ENCODE peak calls at places on chromosomes 11 and 22, in six cellular contexts. B is endothelial cell; R is stimulated activated CD4-positive, alpha-beta T cell treated with anti-CD3 and anti-CD28 coated beads, TNF-alpha, amount 100 ng/mL, for 4 hours; M is activated gamma-delta T cell treated with anti-CD3 and anti-CD28 coated beads, Interleukin-2, amount 50 U/mL, for 16 hours; J is ecto neural progenitor cell; S is WTC11. Q is an unnamed sample.

GRCh38 chr11:46643986-46644385 is 26.6 kb downstream of the ATG13 start:
- DNase-seq in B (no peak), J (no peak), M (no peak), S (no peak), R (no peak), Q (no peak)

GRCh38 chr11:63478896-63479295 is 12.1 kb downstream of the PLAAT5 start:
- DNase-seq in S (peak), R (peak), M (peak), J (peak), B (peak), Q (peak)

GRCh38 chr11:18280438-18281046 is 14.5 kb downstream of the SAA1 start:
- DNase-seq in B (no peak), J (no peak), R (no peak), S (no peak), M (no peak), Q (no peak)

GRCh38 chr11:130051077-130051476 is 18.6 kb upstream of the APLP2 start:
- DNase-seq in S (no peak), M (no peak), J (no peak), B (no peak), R (no peak), Q (no peak)

GRCh38 chr22:17972385-17973181 is 51.8 kb downstream of the MICAL3 start:
- DNase-seq in B (no peak), R (no peak), M (no peak), J (no peak), S (no peak), Q (peak)

GRCh38 chr22:41695211-41695610 is 4.1 kb upstream of the MEI1 start:
- DNase-seq in S (no peak), R (no peak), B (no peak), M (no peak), J (no peak), Q (no peak)

GRCh38 chr11:3840870-3841425 is at the start of gene RHOG:
- DNase-seq in J (peak), B (peak), S (peak), R (peak), M (no peak), Q (no peak)

GRCh38 chr11:103696130-103696529 is 340.3 kb upstream of the DDI1 start:
- DNase-seq in S (no peak), B (no peak), M (no peak), J (no peak), R (no peak), Q (no peak)

GRCh38 chr11:16788141-16789060 is 50.0 kb downstream of the C11orf58 start:
- DNase-seq in R (peak), J (peak), S (peak), M (peak), B (peak), Q (peak)

GRCh38 chr11:36023922-36024321 is 80.1 kb downstream of the LDLRAD3 start:
- DNase-seq in S (no peak), B (no peak), M (no peak), R (no peak), J (no peak), Q (no peak)

GRCh38 chr11:78815631-78816232 is 241.1 kb upstream of the NARS2 start:
- DNase-seq in B (no peak), J (no peak), R (no peak), S (no peak), M (no peak), Q (no peak)

GRCh38 chr11:267491-267994 is 10.7 kb upstream of the NLRP6 start:
- DNase-seq in R (no peak), M (no peak), B (no peak), S (no peak), J (no peak), Q (no peak)

GRCh38 chr22:50182176-50183081 is 3.3 kb upstream of the TRABD start:
- DNase-seq in M (no peak), B (no peak), J (no peak), S (no peak), R (no peak), Q (no peak)

GRCh38 chr11:67641302-67642147 is 2.0 kb upstream of the TBX10 start:
- DNase-seq in R (no peak), J (peak), M (no peak), S (no peak), B (no peak), Q (no peak)

GRCh38 chr11:127620660-127621059 is 620.1 kb upstream of the KIRREL3 start:
- DNase-seq in J (no peak), R (no peak), B (no peak), S (no peak), M (no peak), Q (peak)

GRCh38 chr22:28977050-28977449 is 84.6 kb downstream of the C22orf31 start:
- DNase-seq in B (no peak), S (no peak), M (no peak), J (no peak), R (no peak), Q (no peak)

GRCh38 chr11:1829039-1829820 is 5.6 kb upstream of the SYT8 start:
- DNase-seq in B (no peak), S (no peak), R (no peak), J (no peak), M (no peak), Q (peak)

Q was measured in HS-5.